ENCODE peak calls at places on chromosome 21, in four cellular contexts. O is ascending aorta, I is ovary, T is cardiac fibroblast. D is an unnamed sample.

GRCh38 chr21:35239811-35240219 is 190.7 kb upstream of the RUNX1 start:
- DNase-seq in O (no peak), I (no peak), T (no peak), D (no peak)

GRCh38 chr21:41956926-41957729 is 3.3 kb upstream of the C2CD2 start:
- DNase-seq in O (no peak), I (peak), T (peak), D (peak)

GRCh38 chr21:41641510-41641815 is 125.4 kb downstream of the RIPK4 start:
- DNase-seq in O (no peak), I (no peak), T (no peak), D (no peak)

GRCh38 chr21:43985690-43986251 is 26.3 kb upstream of the TRAPPC10 start:
- DNase-seq in O (no peak), I (peak), T (no peak), D (peak)

GRCh38 chr21:33951276-33952178 is 35.9 kb upstream of the ATP5PO start:
- DNase-seq in O (no peak), I (no peak), T (peak), D (no peak)

GRCh38 chr21:29546071-29546470 is 247.3 kb downstream of the BACH1 start:
- DNase-seq in O (no peak), I (no peak), T (peak), D (no peak)

GRCh38 chr21:33870768-33871167 is 44.8 kb downstream of the ATP5PO start:
- DNase-seq in O (no peak), I (no peak), T (no peak), D (peak)

GRCh38 chr21:44261191-44261631 is 486 bp downstream of the DNMT3L start:
- DNase-seq in O (no peak), I (peak), T (no peak), D (peak)

GRCh38 chr21:26148071-26148470 is 22.5 kb downstream of the APP start:
- DNase-seq in O (no peak), I (no peak), T (peak), D (no peak)

GRCh38 chr21:25313891-25314646 is 293.2 kb downstream of the MRPL39 start:
- DNase-seq in O (no peak), I (no peak), T (peak), D (no peak)

GRCh38 chr21:41630917-41631316 is 123.0 kb upstream of the TMPRSS2 start:
- DNase-seq in O (no peak), I (no peak), T (no peak), D (no peak)

GRCh38 chr21:41977034-41977950 is 23.5 kb upstream of the C2CD2 start:
- DNase-seq in O (no peak), I (no peak), T (no peak), D (no peak)

GRCh38 chr21:32260130-32260529 is 18.7 kb downstream of the MIS18A start:
- DNase-seq in O (no peak), I (no peak), T (no peak), D (no peak)

GRCh38 chr21:38955495-38955894 is 149.8 kb downstream of the ETS2 start:
- DNase-seq in O (no peak), I (no peak), T (peak), D (no peak)

GRCh38 chr21:40871099-40871498 is 24.1 kb upstream of the DSCAM start:
- DNase-seq in O (no peak), I (no peak), T (no peak), D (no peak)

GRCh38 chr21:40620386-40621145 is 226.4 kb downstream of the DSCAM start:
- DNase-seq in O (no peak), I (no peak), T (no peak), D (no peak)

GRCh38 chr21:41680444-41681335 is 86.2 kb downstream of the RIPK4 start:
- DNase-seq in O (no peak), I (no peak), T (no peak), D (peak)

GRCh38 chr21:42025392-42026071 is 15.4 kb upstream of the ZBTB21 start:
- DNase-seq in O (no peak), I (no peak), T (peak), D (no peak)

GRCh38 chr21:38780879-38781278 is 24.9 kb upstream of the ETS2 start:
- DNase-seq in O (peak), I (no peak), T (no peak), D (no peak)

GRCh38 chr21:38817371-38818335 is 11.9 kb downstream of the ETS2 start:
- DNase-seq in O (peak), I (no peak), T (no peak), D (no peak)

GRCh38 chr21:43354016-43354420 is 72.9 kb downstream of the SIK1 start:
- DNase-seq in O (no peak), I (no peak), T (no peak), D (no peak)

GRCh38 chr21:40421121-40421520 is 425.8 kb downstream of the DSCAM start:
- DNase-seq in O (no peak), I (no peak), T (no peak), D (no peak)

GRCh38 chr21:26850116-26850643 is 5.0 kb upstream of the ADAMTS1 start:
- DNase-seq in O (no peak), I (no peak), T (peak), D (no peak)

GRCh38 chr21:35791541-35792335 is 268.6 kb downstream of the SETD4 start:
- DNase-seq in O (no peak), I (no peak), T (no peak), D (no peak)

GRCh38 chr21:16215193-16215592 is 485.4 kb downstream of the USP25 start:
- DNase-seq in O (no peak), I (no peak), T (no peak), D (no peak)

GRCh38 chr21:35427320-35428040 is 378.4 kb upstream of the RUNX1 start:
- DNase-seq in O (peak), I (no peak), T (peak), D (no peak)

GRCh38 chr21:46532080-46532479 is 72.8 kb downstream of the S100B start:
- DNase-seq in O (no peak), I (no peak), T (no peak), D (no peak)

GRCh38 chr21:34979383-34979782 is 69.7 kb downstream of the RUNX1 start:
- DNase-seq in O (no peak), I (no peak), T (no peak), D (no peak)

DNA sequence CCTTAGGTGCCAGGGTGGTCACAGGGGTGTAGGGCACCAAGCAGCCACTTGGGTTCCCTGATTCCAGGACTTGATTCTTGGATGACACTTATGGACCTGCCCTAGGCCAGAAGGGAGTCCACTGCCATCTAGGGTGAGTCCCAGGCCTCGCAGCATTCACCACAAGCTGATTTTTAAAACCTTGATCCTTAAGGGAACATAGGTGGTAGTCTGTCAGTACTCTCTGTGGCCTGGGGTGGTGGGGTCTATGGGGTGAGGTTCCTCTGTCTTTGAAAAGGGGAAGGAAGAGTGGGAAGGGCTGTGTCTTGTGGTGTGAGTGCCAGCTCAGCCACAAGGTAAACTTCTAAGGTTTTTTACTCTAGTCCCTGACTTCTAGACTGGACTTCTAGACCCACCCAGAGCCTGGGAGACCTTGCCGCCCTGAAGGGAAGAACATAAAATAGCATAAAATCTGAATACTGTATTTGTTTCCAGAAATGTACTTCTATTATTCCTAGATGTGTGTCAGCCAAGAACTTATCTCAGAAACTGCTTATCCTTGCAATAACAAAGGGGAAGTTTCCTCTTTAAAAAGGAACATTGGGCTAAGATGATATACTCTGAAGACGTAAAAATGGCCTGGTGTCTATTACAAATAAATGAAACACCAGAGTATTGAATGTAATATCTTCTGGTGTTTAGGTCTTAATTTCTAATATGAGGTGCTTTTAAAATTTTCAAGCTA is 757.3 kb downstream of the LTN1 start:
- DNase-seq in O (no peak), I (no peak), T (peak), D (no peak)
- TF ChIP-seq CTCF in O (no peak), I (no peak), T (peak), D (peak)

GRCh38 chr21:18252686-18253085 is 8.1 kb downstream of the CHODL start:
- DNase-seq in O (no peak), I (no peak), T (no peak), D (no peak)

GRCh38 chr21:18251065-18251464 is 6.4 kb downstream of the CHODL start:
- DNase-seq in O (no peak), I (no peak), T (no peak), D (no peak)

GRCh38 chr21:18253252-18253651 is 8.6 kb downstream of the CHODL start:
- DNase-seq in O (no peak), I (no peak), T (no peak), D (no peak)

GRCh38 chr21:18248171-18248570 is 3.5 kb downstream of the CHODL start:
- DNase-seq in O (no peak), I (no peak), T (no peak), D (no peak)

DNA sequence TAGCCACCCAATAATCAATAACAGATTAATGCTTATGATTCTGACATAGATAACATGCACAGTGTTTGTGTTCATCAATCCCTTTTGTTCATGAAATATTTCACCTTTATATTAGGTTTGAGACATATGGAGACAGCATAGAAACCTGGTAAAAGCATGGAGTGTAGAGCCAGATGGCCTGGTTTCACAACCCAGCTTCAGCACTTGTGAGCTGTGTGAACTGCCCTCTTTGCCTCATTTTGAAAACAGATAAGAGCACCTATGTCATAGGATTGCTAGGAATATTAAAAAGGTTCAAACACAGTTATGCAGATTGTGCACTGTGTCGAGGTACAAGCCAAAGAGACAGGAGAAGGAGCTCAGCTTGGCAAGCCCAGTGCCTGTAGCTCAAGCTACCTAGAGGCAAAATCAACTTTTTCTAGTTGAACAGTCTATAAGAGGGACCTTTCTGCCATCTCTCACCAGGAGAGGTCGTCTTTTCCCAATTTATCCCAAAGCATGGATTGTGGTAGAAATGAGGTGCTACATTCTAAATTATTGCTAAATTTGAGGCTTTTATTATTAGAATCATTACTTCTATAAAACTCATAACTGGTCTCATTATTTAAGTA is 5.0 kb downstream of the CHODL start:
- DNase-seq in O (no peak), I (no peak), T (no peak), D (no peak)
- TF ChIP-seq CTCF in O (no peak), I (no peak), T (no peak), D (peak)

GRCh38 chr21:30839304-30839703 is 9.7 kb upstream of the KRTAP7-1 start:
- DNase-seq in O (no peak), I (no peak), T (no peak), D (no peak)
- TF ChIP-seq CTCF in O (no peak), I (no peak), T (peak), D (peak)

GRCh38 chr21:37172646-37173045 is 94.5 kb downstream of the VPS26C start:
- DNase-seq in O (no peak), I (no peak), T (no peak), D (no peak)

GRCh38 chr21:37168666-37169065 is 95.6 kb downstream of the TTC3 start:
- DNase-seq in O (no peak), I (no peak), T (peak), D (no peak)

GRCh38 chr21:37164742-37165141 is 91.7 kb downstream of the TTC3 start:
- DNase-seq in O (no peak), I (no peak), T (peak), D (no peak)

GRCh38 chr21:37165606-37166005 is 92.6 kb downstream of the TTC3 start:
- DNase-seq in O (no peak), I (no peak), T (no peak), D (no peak)

GRCh38 chr21:37166733-37167132 is 93.7 kb downstream of the TTC3 start:
- DNase-seq in O (no peak), I (no peak), T (peak), D (no peak)
- TF ChIP-seq CTCF in O (no peak), I (no peak), T (no peak), D (peak)

DNA sequence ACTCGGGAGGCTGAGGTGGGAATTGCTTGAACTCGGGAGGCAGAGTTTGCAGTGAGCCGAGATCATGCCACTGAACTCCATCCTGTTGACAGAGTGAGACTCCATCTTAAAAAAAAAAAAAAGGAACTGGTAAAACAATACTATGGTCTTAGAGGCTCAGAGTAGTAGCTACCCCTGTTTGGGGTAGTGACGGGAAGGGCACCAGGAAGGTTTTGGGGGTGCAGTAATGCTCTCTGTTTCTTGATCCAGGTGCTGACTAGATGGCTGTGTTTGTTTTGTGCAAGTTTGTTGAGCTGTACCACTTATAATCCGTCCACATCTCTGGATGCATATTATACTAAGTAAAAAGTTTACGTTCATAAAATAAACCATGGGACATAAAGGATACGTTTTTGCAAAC is 765.8 kb upstream of the TPTE start:
- DNase-seq in O (peak), I (no peak), T (no peak), D (no peak)
- TF ChIP-seq CTCF in O (no peak), I (no peak), T (no peak), D (no peak)

DNA sequence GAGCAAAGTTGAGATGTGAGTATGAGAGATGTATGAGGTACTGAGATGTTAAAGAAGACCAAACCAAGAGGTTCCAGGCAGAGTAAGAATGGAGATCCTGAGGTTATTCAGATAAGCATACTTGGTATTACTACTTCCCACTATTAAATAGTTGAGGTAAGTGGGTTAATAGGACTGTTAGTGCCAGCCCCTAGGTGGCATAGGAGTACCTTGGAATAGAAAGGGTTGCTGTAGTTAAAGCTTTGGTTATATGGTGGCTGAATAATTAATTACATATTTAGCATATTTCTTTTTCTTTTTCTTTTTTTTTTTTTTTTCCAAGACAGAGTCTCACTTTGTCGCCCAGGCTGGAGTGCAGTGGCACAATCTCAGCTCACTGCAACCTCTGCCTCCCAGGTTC is 397.9 kb upstream of the TMPRSS15 start:
- DNase-seq in O (no peak), I (no peak), T (peak), D (no peak)
- TF ChIP-seq CTCF in O (no peak), I (no peak), T (no peak), D (peak)

DNA sequence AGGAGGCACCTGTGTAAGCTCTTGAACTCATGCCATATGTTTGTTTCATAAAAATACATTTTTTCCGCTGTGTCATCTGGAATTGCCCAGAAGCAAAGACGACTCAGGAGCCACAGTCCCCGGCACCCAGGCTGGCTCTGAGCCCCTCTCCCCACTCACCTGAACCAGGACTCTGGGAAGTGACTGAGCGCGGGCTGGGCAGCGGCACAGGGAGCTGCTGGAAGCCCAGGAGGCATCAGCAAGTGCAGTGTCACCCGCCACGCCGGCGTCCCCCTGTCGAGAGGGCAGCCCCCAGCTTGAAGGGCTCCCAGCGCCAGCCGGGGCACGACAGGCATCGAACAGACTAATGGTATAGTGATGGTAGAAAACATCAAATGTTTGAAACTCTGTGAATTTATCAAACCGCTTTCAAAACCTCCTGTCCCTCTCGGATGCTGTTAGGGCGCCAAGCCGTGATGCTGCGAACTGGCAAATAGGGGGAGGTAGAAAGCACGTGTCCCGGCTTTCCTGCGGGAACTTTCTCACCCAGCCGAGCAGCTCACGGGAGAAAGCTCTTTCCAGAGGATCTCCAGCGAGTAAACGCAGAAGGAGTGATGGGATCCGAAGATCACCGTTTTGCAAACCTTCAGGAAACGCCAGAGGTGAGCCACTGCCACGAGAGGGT is 57.8 kb upstream of the COL18A1 start:
- DNase-seq in O (no peak), I (no peak), T (no peak), D (no peak)
- TF ChIP-seq CTCF in O (no peak), I (no peak), T (no peak), D (no peak)